ENCODE peak calls at places on chromosomes 11 and 22, in four cellular contexts. X is tibial nerve, R is tibial artery, E is progenitor cell of endocrine pancreas. Y is an unnamed sample.
A peak's percentile ranks its signal among the peaks of the same experiment; 100 is the strongest.

GRCh38 chr11:18012314-18012905 is 437 bp downstream of the SERGEF start:
- DNase-seq in X (no peak), R (peak; percentile 70), E (peak; percentile 18), Y (no peak)

GRCh38 chr11:110710520-110711381 is 1.5 kb downstream of the ARHGAP20 start:
- DNase-seq in X (peak; percentile 29), R (peak; percentile 73), E (peak; percentile 14), Y (peak; percentile 12)

GRCh38 chr11:112285918-112286317 is 25.3 kb upstream of the PLET1 start:
- DNase-seq in X (no peak), R (no peak), E (no peak), Y (no peak)

GRCh38 chr11:33344611-33345010 is 87.4 kb downstream of the HIPK3 start:
- DNase-seq in X (no peak), R (no peak), E (no peak), Y (no peak)

GRCh38 chr11:45457649-45458048 is 171.5 kb upstream of the SYT13 start:
- DNase-seq in X (no peak), R (no peak), E (no peak), Y (no peak)

GRCh38 chr11:74081428-74081827 is 72.5 kb upstream of the UCP3 start:
- DNase-seq in X (no peak), R (no peak), E (no peak), Y (no peak)

GRCh38 chr11:79184285-79184684 is 256.5 kb downstream of the TENM4 start:
- DNase-seq in X (no peak), R (no peak), E (no peak), Y (no peak)

GRCh38 chr22:36359172-36359973 is 28.4 kb downstream of the MYH9 start:
- DNase-seq in X (no peak), R (no peak), E (no peak), Y (no peak)

GRCh38 chr11:92332986-92333385 is 108.4 kb downstream of the FAT3 start:
- DNase-seq in X (no peak), R (no peak), E (no peak), Y (no peak)

DNA sequence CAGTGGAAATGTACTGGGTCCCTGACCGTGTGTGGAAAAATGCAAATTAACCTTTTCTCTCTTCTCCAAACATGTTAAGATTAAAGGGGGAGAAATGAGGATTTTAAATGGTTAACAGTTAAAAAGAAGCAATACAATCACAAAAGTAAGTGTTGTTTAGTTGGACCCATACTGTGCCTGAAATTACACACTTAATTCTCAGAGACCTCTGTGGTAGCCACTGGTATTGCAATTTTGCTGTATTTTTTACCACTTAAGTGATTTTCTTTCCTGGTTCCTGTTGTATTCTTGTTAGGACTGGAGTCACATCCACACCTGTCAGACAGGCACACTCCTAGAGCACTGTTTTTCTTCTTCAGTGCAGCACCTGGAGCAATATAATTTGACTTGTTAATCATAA is 179.6 kb upstream of the PDGFD start:
- DNase-seq in X (no peak), R (no peak), E (no peak), Y (no peak)
- TF ChIP-seq CTCF in X (no peak), R (peak; percentile 14), E (peak; percentile 53), Y (peak; percentile 62)

DNA sequence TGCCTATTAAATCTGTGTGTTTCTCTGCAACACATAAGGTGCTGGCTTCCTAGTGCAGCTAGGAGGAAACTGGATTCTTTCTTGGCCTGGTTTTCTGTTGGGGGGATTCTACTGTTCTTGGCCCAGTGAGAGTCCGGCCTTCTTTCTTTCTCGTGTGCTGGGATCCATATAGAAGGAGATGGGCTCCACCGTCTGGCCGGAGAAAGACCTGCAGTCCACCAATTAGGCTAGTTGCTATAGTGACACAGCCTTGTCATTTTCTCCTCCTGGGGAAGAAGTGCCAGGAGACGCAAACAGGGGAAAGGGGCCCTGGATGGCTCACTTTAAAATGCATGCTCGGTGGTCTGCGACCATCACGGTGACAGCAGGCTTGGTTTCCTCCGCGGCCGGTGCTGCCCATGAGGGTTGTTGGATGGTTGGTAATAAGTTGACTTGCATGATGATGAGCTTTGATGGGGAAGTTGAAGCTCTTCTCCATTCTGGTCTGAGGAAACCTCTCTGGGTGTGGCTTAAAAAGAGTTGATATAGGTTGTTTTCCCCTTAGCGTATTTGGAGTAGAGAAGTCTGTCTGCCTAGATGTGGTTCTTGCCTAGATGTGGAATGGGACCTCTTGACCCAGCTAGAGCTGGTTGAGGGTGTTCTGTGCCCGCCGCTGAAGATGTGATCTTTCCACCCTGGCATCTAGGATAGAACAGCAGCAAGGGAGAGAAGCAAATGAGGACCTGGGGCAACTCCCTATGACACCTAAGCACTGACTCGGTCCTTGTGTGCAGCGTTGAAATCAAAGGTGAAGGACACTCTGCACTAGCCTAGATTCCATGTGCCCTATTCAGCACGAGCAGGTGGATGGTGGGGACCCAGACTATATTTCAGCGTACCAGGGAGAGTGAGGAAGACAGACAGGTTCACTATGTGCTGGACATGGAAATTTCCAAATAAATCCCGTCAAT is 1335.0 kb downstream of the BRD1 start:
- DNase-seq in X (peak; percentile 46), R (peak; percentile 61), E (peak; percentile 37), Y (peak; percentile 49)
- TF ChIP-seq CTCF in X (peak; percentile 82), R (peak; percentile 46), E (peak; percentile 84), Y (peak; percentile 83)

GRCh38 chr22:45397806-45398205 is 15.6 kb downstream of the SMC1B start:
- DNase-seq in X (no peak), R (no peak), E (no peak), Y (no peak)
- TF ChIP-seq CTCF in X (no peak), R (no peak), E (no peak), Y (no peak)

GRCh38 chr22:47168900-47169800 is 406.7 kb downstream of the TBC1D22A start:
- DNase-seq in X (peak; percentile 5), R (peak; percentile 51), E (no peak), Y (no peak)
- TF ChIP-seq CTCF in X (peak; percentile 8), R (no peak), E (peak; percentile 32), Y (no peak)

GRCh38 chr11:12128191-12128841 is 17.9 kb downstream of the MICAL2 start:
- DNase-seq in X (no peak), R (no peak), E (no peak), Y (no peak)

GRCh38 chr11:12125609-12126149 is 15.3 kb downstream of the MICAL2 start:
- DNase-seq in X (no peak), R (no peak), E (no peak), Y (no peak)

GRCh38 chr11:12124306-12124705 is 13.9 kb downstream of the MICAL2 start:
- DNase-seq in X (no peak), R (no peak), E (no peak), Y (no peak)

GRCh38 chr11:12127206-12127898 is 17.0 kb downstream of the MICAL2 start:
- DNase-seq in X (no peak), R (no peak), E (no peak), Y (no peak)

DNA sequence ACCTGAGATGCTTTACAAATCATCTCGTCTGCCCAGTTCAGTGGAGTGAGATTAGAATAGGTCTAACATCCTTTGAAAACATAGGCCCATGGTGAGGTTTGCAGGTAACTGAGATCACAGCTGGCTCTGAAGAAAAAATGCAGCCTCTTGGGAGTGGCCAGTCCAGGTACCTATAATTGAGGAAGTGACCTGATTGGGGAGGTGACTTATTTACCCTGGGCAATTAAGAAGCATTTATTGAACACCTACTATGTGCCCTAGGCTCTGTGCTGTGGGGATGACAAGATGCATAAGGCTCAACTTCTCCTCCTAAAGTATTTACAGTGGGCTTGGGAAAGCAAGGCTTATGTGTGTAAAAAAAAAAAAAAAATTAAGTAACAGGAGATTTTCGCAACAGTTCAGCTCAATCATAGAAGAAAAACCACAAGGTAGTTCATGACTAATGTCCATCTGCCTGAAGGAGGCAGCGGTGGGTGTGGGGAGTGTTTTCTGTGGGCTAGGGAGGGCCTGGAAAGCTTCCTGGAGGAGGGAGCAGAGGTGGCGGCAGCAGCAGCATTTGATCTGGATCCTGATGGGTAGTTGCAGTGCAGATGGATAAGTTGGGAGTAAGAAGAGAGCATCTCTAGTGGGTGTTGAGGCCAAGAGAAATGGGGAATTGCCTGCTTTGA is 16.1 kb downstream of the MICAL2 start:
- DNase-seq in X (no peak), R (no peak), E (no peak), Y (no peak)
- TF ChIP-seq CTCF in X (no peak), R (no peak), E (no peak), Y (no peak)

GRCh38 chr22:46115755-46116490 is 34.4 kb upstream of the PPARA start:
- DNase-seq in X (no peak), R (peak; percentile 78), E (no peak), Y (no peak)

GRCh38 chr22:46119093-46119728 is 31.1 kb upstream of the PPARA start:
- DNase-seq in X (no peak), R (no peak), E (no peak), Y (no peak)

GRCh38 chr22:46116491-46116958 is 33.8 kb upstream of the PPARA start:
- DNase-seq in X (peak; percentile 95), R (peak; percentile 97), E (peak; percentile 90), Y (peak; percentile 94)

GRCh38 chr22:46115388-46115678 is 35.0 kb upstream of the PPARA start:
- DNase-seq in X (no peak), R (no peak), E (no peak), Y (no peak)

GRCh38 chr22:46117206-46118199 is 32.8 kb upstream of the PPARA start:
- DNase-seq in X (no peak), R (no peak), E (no peak), Y (no peak)
- TF ChIP-seq CTCF in X (no peak), R (no peak), E (no peak), Y (no peak)

GRCh38 chr11:65541093-65542010 is 16.5 kb downstream of the SCYL1 start:
- DNase-seq in X (no peak), R (no peak), E (no peak), Y (no peak)

GRCh38 chr11:65538915-65539374 is 14.1 kb downstream of the SCYL1 start:
- DNase-seq in X (no peak), R (no peak), E (no peak), Y (peak; percentile 31)

GRCh38 chr11:65538232-65538914 is 13.5 kb downstream of the SCYL1 start:
- DNase-seq in X (no peak), R (no peak), E (no peak), Y (no peak)

GRCh38 chr11:65540290-65541092 is 15.6 kb downstream of the SCYL1 start:
- DNase-seq in X (peak; percentile 87), R (peak; percentile 96), E (peak; percentile 62), Y (peak; percentile 71)

GRCh38 chr11:65539401-65540289 is 14.8 kb downstream of the SCYL1 start:
- DNase-seq in X (no peak), R (no peak), E (no peak), Y (peak; percentile 17)
- TF ChIP-seq CTCF in X (no peak), R (no peak), E (peak; percentile 46), Y (no peak)